ENCODE peak calls at places on chromosomes 1 and 21, in five cellular contexts. F is breast epithelium, U is caudate nucleus, Y is ELR, I is activated T-cell treated with anti-CD3 and anti-CD28 coated beads for 4 hours. S is an unnamed sample.

GRCh38 chr1:119286587-119287181 is 81.9 kb upstream of the HAO2 start:
- DNase-seq in Y (peak), F (no peak), I (no peak), U (no peak), S (no peak)

GRCh38 chr21:43267391-43268085 is 98.7 kb downstream of the CRYAA start:
- DNase-seq in F (no peak), U (no peak), Y (no peak), I (no peak), S (no peak)

GRCh38 chr1:213122514-213122929 is 71.5 kb downstream of the RPS6KC1 start:
- DNase-seq in I (no peak), U (no peak), Y (peak), F (no peak), S (peak)

GRCh38 chr1:82260051-82260450 is 459.3 kb downstream of the ADGRL2 start:
- DNase-seq in F (no peak), Y (no peak), I (no peak), U (no peak), S (no peak)

GRCh38 chr1:180288894-180289293 is 58.8 kb downstream of the LHX4 start:
- DNase-seq in U (no peak), F (no peak), I (no peak), Y (no peak), S (no peak)

GRCh38 chr1:31715097-31715872 is 11.5 kb upstream of the COL16A1 start:
- DNase-seq in F (peak), I (no peak), Y (peak), U (peak), S (peak)

GRCh38 chr1:51165540-51165939 is 63.5 kb downstream of the C1orf185 start:
- DNase-seq in Y (no peak), F (no peak), I (no peak), U (no peak), S (no peak)

GRCh38 chr1:115373305-115373704 is 35.3 kb upstream of the NGF start:
- DNase-seq in U (no peak), F (no peak), I (no peak), Y (peak), S (no peak)

GRCh38 chr1:203316626-203317093 is 11.3 kb downstream of the BTG2 start:
- DNase-seq in Y (no peak), U (no peak), F (peak), I (no peak), S (no peak)

GRCh38 chr1:224873645-224874369 is 55.7 kb upstream of the DNAH14 start:
- DNase-seq in I (no peak), U (no peak), F (no peak), Y (peak), S (no peak)

GRCh38 chr21:42615924-42616323 is 37.5 kb upstream of the PDE9A start:
- DNase-seq in I (no peak), F (no peak), Y (no peak), U (no peak), S (no peak)

GRCh38 chr1:172608098-172608601 is 50.8 kb upstream of the FASLG start:
- DNase-seq in F (no peak), Y (no peak), U (no peak), I (no peak), S (no peak)

GRCh38 chr1:66284746-66285145 is 249.2 kb upstream of the SGIP1 start:
- DNase-seq in Y (no peak), U (no peak), I (no peak), F (no peak), S (no peak)

GRCh38 chr21:45515241-45516061 is 26.8 kb downstream of the SLC19A1 start:
- DNase-seq in U (no peak), Y (no peak), F (no peak), I (no peak), S (no peak)

GRCh38 chr21:39976805-39977204 is 109.6 kb downstream of the PCP4 start:
- DNase-seq in F (no peak), Y (no peak), U (no peak), I (no peak), S (no peak)

GRCh38 chr1:162310337-162310736 is 66.3 kb downstream of the SPATA46 start:
- DNase-seq in I (no peak), Y (peak), F (no peak), U (no peak), S (no peak)

GRCh38 chr1:59350521-59350920 is 53.6 kb downstream of the FGGY start:
- DNase-seq in U (no peak), Y (no peak), F (no peak), I (no peak), S (no peak)

GRCh38 chr1:54557956-54558355 is 9.9 kb downstream of the ACOT11 start:
- DNase-seq in Y (no peak), I (no peak), F (no peak), U (no peak), S (no peak)

GRCh38 chr1:192270398-192270797 is 46.4 kb upstream of the RGS21 start:
- DNase-seq in F (no peak), I (no peak), Y (peak), U (no peak), S (no peak)

GRCh38 chr1:180643693-180644092 is 11.9 kb downstream of the XPR1 start:
- DNase-seq in I (no peak), F (no peak), Y (peak), U (no peak), S (peak)

GRCh38 chr1:212525479-212526110 is 83.0 kb upstream of the ATF3 start:
- DNase-seq in F (no peak), Y (peak), I (no peak), U (no peak), S (no peak)

GRCh38 chr1:212608956-212609700 is 567 bp downstream of the ATF3 start:
- DNase-seq in F (peak), U (peak), Y (peak), I (peak), S (no peak)

GRCh38 chr1:89525169-89525855 is 683 bp downstream of the LRRC8B start:
- DNase-seq in F (no peak), U (no peak), Y (no peak), I (peak), S (peak)

GRCh38 chr1:109804660-109805059 is 40.9 kb upstream of the EPS8L3 start:
- DNase-seq in I (no peak), F (no peak), Y (no peak), U (no peak), S (no peak)

GRCh38 chr21:36428789-36429671 is 43.8 kb downstream of the CHAF1B start:
- DNase-seq in I (no peak), Y (peak), U (no peak), F (no peak), S (no peak)

GRCh38 chr1:16978589-16979474 is 1.6 kb downstream of the MFAP2 start:
- DNase-seq in I (no peak), Y (peak), F (no peak), U (no peak), S (no peak)

GRCh38 chr1:205199931-205200299 is 11.6 kb downstream of the DSTYK start:
- DNase-seq in Y (no peak), F (no peak), U (no peak), I (no peak), S (no peak)

GRCh38 chr1:205701405-205701804 is 21.1 kb upstream of the SLC45A3 start:
- DNase-seq in Y (no peak), F (no peak), I (no peak), U (no peak), S (no peak)

GRCh38 chr1:84944767-84945486 is 51.9 kb upstream of the LPAR3 start:
- DNase-seq in F (no peak), Y (peak), U (peak), I (peak), S (peak)

GRCh38 chr1:206558794-206559660 is 51.7 kb downstream of the RASSF5 start:
- DNase-seq in I (no peak), Y (no peak), F (no peak), U (no peak), S (no peak)